ENCODE peak calls at places on chromosome 9, in five cellular contexts. K is T-helper 2 cell, S is COR-L47, Q is GM19239, N is uterus. T is an unnamed sample.

GRCh38 chr9:36036780-36037579 is at the start of gene RECK:
- DNase-seq in K (peak; percentile 82), S (peak; percentile 68), Q (peak; percentile 74), N (peak; percentile 89), T (peak; percentile 89)

GRCh38 chr9:68651280-68651893 is 53.7 kb upstream of the PIP5K1B start:
- DNase-seq in K (no peak), S (no peak), Q (no peak), N (no peak), T (no peak)

GRCh38 chr9:123866497-123866896 is 63.4 kb downstream of the DENND1A start:
- DNase-seq in K (no peak), S (no peak), Q (no peak), N (no peak), T (no peak)

GRCh38 chr9:34500623-34501267 is 22.0 kb downstream of the ENHO start:
- DNase-seq in K (peak; percentile 57), S (peak; percentile 36), Q (peak; percentile 53), N (peak; percentile 57), T (peak; percentile 60)

GRCh38 chr9:84121991-84122523 is 141.5 kb downstream of the RMI1 start:
- DNase-seq in K (no peak), S (peak; percentile 64), Q (no peak), N (no peak), T (no peak)

GRCh38 chr9:116212986-116213672 is 59.5 kb downstream of the PAPPA start:
- DNase-seq in K (no peak), S (no peak), Q (no peak), N (no peak), T (no peak)

GRCh38 chr9:135342206-135343130 is 137.1 kb upstream of the PPP1R26 start:
- DNase-seq in K (no peak), S (no peak), Q (no peak), N (no peak), T (no peak)

GRCh38 chr9:114200721-114201300 is 45.5 kb downstream of the COL27A1 start:
- DNase-seq in K (no peak), S (no peak), Q (no peak), N (no peak), T (no peak)

GRCh38 chr9:121770415-121771273 is 119.2 kb downstream of the DAB2IP start:
- DNase-seq in K (no peak), S (no peak), Q (no peak), N (no peak), T (no peak)

GRCh38 chr9:106800691-106801090 is 62.3 kb upstream of the ZNF462 start:
- DNase-seq in K (no peak), S (no peak), Q (no peak), N (no peak), T (no peak)

GRCh38 chr9:75185585-75186170 is 97.4 kb downstream of the OSTF1 start:
- DNase-seq in K (peak; percentile 18), S (peak; percentile 12), Q (peak; percentile 16), N (no peak), T (peak; percentile 58)

GRCh38 chr9:108291586-108291932 is 564.2 kb downstream of the ACTL7B start:
- DNase-seq in K (no peak), S (no peak), Q (no peak), N (no peak), T (no peak)

GRCh38 chr9:105205787-105206511 is 38.5 kb upstream of the SLC44A1 start:
- DNase-seq in K (no peak), S (no peak), Q (no peak), N (peak; percentile 86), T (no peak)

GRCh38 chr9:127524373-127524772 is 73.1 kb downstream of the LRSAM1 start:
- DNase-seq in K (no peak), S (no peak), Q (no peak), N (no peak), T (no peak)

GRCh38 chr9:114272739-114273431 is 50.0 kb upstream of the ORM1 start:
- DNase-seq in K (no peak), S (no peak), Q (no peak), N (no peak), T (no peak)

GRCh38 chr9:3775968-3776367 is 250.2 kb upstream of the RFX3 start:
- DNase-seq in K (no peak), S (no peak), Q (no peak), N (no peak), T (no peak)

GRCh38 chr9:83800236-83801033 is 17.1 kb downstream of the GKAP1 start:
- DNase-seq in K (no peak), S (no peak), Q (no peak), N (no peak), T (no peak)

GRCh38 chr9:128946945-128947422 is 419 bp downstream of the DOLK start:
- DNase-seq in K (peak; percentile 8), S (no peak), Q (peak; percentile 29), N (no peak), T (no peak)

GRCh38 chr9:108272350-108272899 is 583.4 kb downstream of the ACTL7B start:
- DNase-seq in K (no peak), S (peak; percentile 89), Q (no peak), N (peak; percentile 22), T (peak; percentile 41)

T was measured in A673.